ENCODE peak calls at places on chromosome 11, in seven cellular contexts. X is progenitor cell of endocrine pancreas, G is GM12865, Q is fibroblast of the aortic adventitia, K is chondrocyte, M is dorsolateral prefrontal cortex, A is AG04450. Z is an unnamed sample.

GRCh38 chr11:47867821-47868220 is 19.7 kb upstream of the NUP160 start:
- DNase-seq in X (no peak), G (no peak), Q (peak; percentile 38), K (no peak), M (no peak), A (no peak), Z (peak; percentile 26)

GRCh38 chr11:74418509-74418895 is 20.3 kb upstream of the PGM2L1 start:
- DNase-seq in X (no peak), G (no peak), Q (peak; percentile 65), K (no peak), M (no peak), A (no peak), Z (peak; percentile 41)

GRCh38 chr11:126415669-126416420 is 60.4 kb downstream of the ST3GAL4 start:
- DNase-seq in X (no peak), G (no peak), Q (peak; percentile 91), K (no peak), M (peak; percentile 72), A (no peak), Z (no peak)

GRCh38 chr11:122045181-122045586 is 70.8 kb downstream of the BLID start:
- DNase-seq in X (no peak), G (no peak), Q (peak; percentile 92), K (no peak), M (no peak), A (peak; percentile 29), Z (peak; percentile 84)

GRCh38 chr11:131295986-131296385 is 74.4 kb upstream of the NTM start:
- DNase-seq in X (no peak), G (no peak), Q (no peak), K (no peak), M (peak; percentile 58), A (no peak), Z (no peak)

GRCh38 chr11:105269862-105270261 is 130.3 kb upstream of the CARD18 start:
- DNase-seq in X (no peak), G (no peak), Q (no peak), K (no peak), M (no peak), A (no peak), Z (no peak)

GRCh38 chr11:132258865-132259264 is 888.5 kb downstream of the NTM start:
- DNase-seq in X (no peak), G (no peak), Q (peak; percentile 16), K (no peak), M (no peak), A (no peak), Z (peak; percentile 12)

GRCh38 chr11:61978703-61979661 is 11.5 kb upstream of the FTH1 start:
- DNase-seq in X (no peak), G (no peak), Q (peak; percentile 93), K (no peak), M (peak; percentile 36), A (no peak), Z (no peak)

GRCh38 chr11:3109921-3110706 is 52.9 kb upstream of the CARS1 start:
- DNase-seq in X (no peak), G (peak; percentile 37), Q (peak; percentile 23), K (no peak), M (peak; percentile 41), A (no peak), Z (no peak)
- TF ChIP-seq CTCF in X (peak; percentile 45), G (peak; percentile 63), Q (peak; percentile 70), K (peak; percentile 77), M (peak; percentile 60), A (peak; percentile 61), Z (peak; percentile 85)

GRCh38 chr11:82229346-82229745 is 504.3 kb downstream of the FAM181B start:
- DNase-seq in X (no peak), G (peak; percentile 30), Q (peak; percentile 47), K (no peak), M (no peak), A (no peak), Z (no peak)
- TF ChIP-seq CTCF in X (peak; percentile 77), G (peak; percentile 21), Q (peak; percentile 30), K (peak; percentile 76), M (peak; percentile 52), A (peak; percentile 36), Z (peak; percentile 24)

GRCh38 chr11:94876645-94877445 is 96.5 kb downstream of the CWC15 start:
- DNase-seq in X (no peak), G (peak; percentile 46), Q (peak; percentile 93), K (no peak), M (peak; percentile 66), A (peak; percentile 85), Z (peak; percentile 97)
- TF ChIP-seq CTCF in X (no peak), G (no peak), Q (peak; percentile 36), K (peak; percentile 78), M (peak; percentile 23), A (peak; percentile 40), Z (peak; percentile 67)

GRCh38 chr11:84990141-84990540 is 637.0 kb downstream of the DLG2 start:
- DNase-seq in X (no peak), G (no peak), Q (no peak), K (no peak), M (no peak), A (no peak), Z (no peak)

GRCh38 chr11:84993386-84993785 is 633.8 kb downstream of the DLG2 start:
- DNase-seq in X (no peak), G (peak; percentile 27), Q (peak; percentile 4), K (no peak), M (no peak), A (no peak), Z (no peak)
- TF ChIP-seq CTCF in X (peak; percentile 39), G (peak; percentile 38), Q (peak; percentile 26), K (peak; percentile 32), M (no peak), A (peak; percentile 33), Z (peak; percentile 53)

Z was measured in HFFc6.